ENCODE peak calls at places on chromosome 16, in four cellular contexts. M is IMR-90, P is fibroblast of the aortic adventitia, F is epithelial cell of proximal tubule. O is an unnamed sample.

GRCh38 chr16:55843105-55843395 is 10.2 kb upstream of the CES1 start:
- DNase-seq in M (no peak), P (no peak), F (no peak), O (no peak)

GRCh38 chr16:67024384-67024896 is 4.5 kb upstream of the CBFB start:
- DNase-seq in F (no peak), M (no peak), P (no peak), O (no peak)

GRCh38 chr16:53504665-53505064 is 1.7 kb upstream of the AKTIP start:
- DNase-seq in P (peak; percentile 34), M (peak; percentile 46), F (peak; percentile 62), O (no peak)

GRCh38 chr16:29664133-29664912 is 1.3 kb downstream of the SPN start:
- DNase-seq in M (no peak), F (no peak), P (no peak), O (no peak)

GRCh38 chr16:12994402-12994801 is 93.0 kb downstream of the SHISA9 start:
- DNase-seq in P (no peak), F (no peak), M (no peak), O (no peak)

GRCh38 chr16:46673320-46674013 is 15.5 kb downstream of the VPS35 start:
- DNase-seq in M (peak; percentile 69), F (no peak), P (peak; percentile 71), O (peak; percentile 50)

GRCh38 chr16:53043462-53043861 is 9.2 kb downstream of the CHD9NB start:
- DNase-seq in P (peak; percentile 67), M (no peak), F (no peak), O (peak; percentile 10)

GRCh38 chr16:30350134-30350871 is 4.8 kb downstream of the CD2BP2 start:
- DNase-seq in M (no peak), P (no peak), F (no peak), O (no peak)

GRCh38 chr16:68079616-68080344 is 5.4 kb upstream of the NFATC3 start:
- DNase-seq in F (no peak), P (no peak), M (no peak), O (peak; percentile 14)

GRCh38 chr16:10480151-10480550 is 94.3 kb downstream of the ATF7IP2 start:
- DNase-seq in M (no peak), F (no peak), P (no peak), O (no peak)

GRCh38 chr16:2039286-2040030 is 8.2 kb downstream of the NTHL1 start:
- DNase-seq in M (peak; percentile 93), F (no peak), P (peak; percentile 62), O (peak; percentile 93)

GRCh38 chr16:81604960-81605383 is 160.4 kb downstream of the CMIP start:
- DNase-seq in M (peak; percentile 75), P (peak; percentile 60), F (no peak), O (peak; percentile 50)

GRCh38 chr16:31183432-31184428 is 3.8 kb downstream of the FUS start:
- DNase-seq in M (no peak), P (no peak), F (no peak), O (no peak)

GRCh38 chr16:35102780-35103403 is 1643.5 kb downstream of the TP53TG3F start:
- DNase-seq in M (no peak), F (no peak), P (no peak), O (no peak)

GRCh38 chr16:57266531-57267268 is 17.8 kb downstream of the PLLP start:
- DNase-seq in P (no peak), M (no peak), F (no peak), O (peak; percentile 29)

GRCh38 chr16:4618645-4619418 is 4.1 kb upstream of the UBALD1 start:
- DNase-seq in M (no peak), P (no peak), F (no peak), O (no peak)

GRCh38 chr16:19588661-19589060 is 33.2 kb downstream of the VPS35L start:
- DNase-seq in P (peak; percentile 28), M (no peak), F (no peak), O (no peak)

GRCh38 chr16:67993207-67994036 is 5.9 kb downstream of the DPEP2 start:
- DNase-seq in P (peak; percentile 59), F (no peak), M (peak; percentile 47), O (peak; percentile 50)

GRCh38 chr16:1770328-1771071 is 843 bp downstream of the NME3 start:
- DNase-seq in F (no peak), M (peak; percentile 47), P (peak; percentile 58), O (peak; percentile 69)

GRCh38 chr16:68319185-68319908 is 8.5 kb downstream of the PRMT7 start:
- DNase-seq in M (peak; percentile 7), P (no peak), F (no peak), O (no peak)

GRCh38 chr16:11379420-11379819 is 34.2 kb downstream of the RMI2 start:
- DNase-seq in M (peak; percentile 65), P (peak; percentile 42), F (no peak), O (no peak)

GRCh38 chr16:72858611-72859493 is 189.1 kb downstream of the ZFHX3 start:
- DNase-seq in F (no peak), P (peak; percentile 60), M (peak; percentile 64), O (peak; percentile 75)

GRCh38 chr16:1809281-1809801 is 15.8 kb upstream of the IGFALS start:
- DNase-seq in F (no peak), M (no peak), P (no peak), O (no peak)

GRCh38 chr16:16881771-16882170 is 502.8 kb downstream of the NPIPA7 start:
- DNase-seq in P (no peak), M (no peak), F (no peak), O (no peak)

GRCh38 chr16:89175280-89176146 is 4.0 kb downstream of the CDH15 start:
- DNase-seq in M (no peak), F (no peak), P (peak; percentile 17), O (no peak)

GRCh38 chr16:67663151-67663876 is 2.6 kb downstream of the PARD6A start:
- DNase-seq in P (no peak), F (no peak), M (no peak), O (no peak)

GRCh38 chr16:55056585-55057520 is 126.2 kb downstream of the IRX5 start:
- DNase-seq in M (no peak), P (no peak), F (no peak), O (peak; percentile 2)

GRCh38 chr16:56013962-56014552 is 138.9 kb upstream of the CES5A start:
- DNase-seq in P (peak; percentile 2), M (peak; percentile 12), F (no peak), O (no peak)

GRCh38 chr16:89712476-89712805 is 8.3 kb downstream of the VPS9D1 start:
- DNase-seq in M (peak; percentile 28), F (no peak), P (no peak), O (peak; percentile 17)

GRCh38 chr16:728131-728889 is 1.4 kb downstream of the HAGHL start:
- DNase-seq in M (peak; percentile 78), P (peak; percentile 63), F (no peak), O (peak; percentile 81)
- H3K4me3 ChIP-seq in M (peak overlapping the region; percentile 62), P (peak overlapping the region; percentile 73), F (peak overlapping the region; percentile 81), O (peak overlapping the region; percentile 25)

DNA sequence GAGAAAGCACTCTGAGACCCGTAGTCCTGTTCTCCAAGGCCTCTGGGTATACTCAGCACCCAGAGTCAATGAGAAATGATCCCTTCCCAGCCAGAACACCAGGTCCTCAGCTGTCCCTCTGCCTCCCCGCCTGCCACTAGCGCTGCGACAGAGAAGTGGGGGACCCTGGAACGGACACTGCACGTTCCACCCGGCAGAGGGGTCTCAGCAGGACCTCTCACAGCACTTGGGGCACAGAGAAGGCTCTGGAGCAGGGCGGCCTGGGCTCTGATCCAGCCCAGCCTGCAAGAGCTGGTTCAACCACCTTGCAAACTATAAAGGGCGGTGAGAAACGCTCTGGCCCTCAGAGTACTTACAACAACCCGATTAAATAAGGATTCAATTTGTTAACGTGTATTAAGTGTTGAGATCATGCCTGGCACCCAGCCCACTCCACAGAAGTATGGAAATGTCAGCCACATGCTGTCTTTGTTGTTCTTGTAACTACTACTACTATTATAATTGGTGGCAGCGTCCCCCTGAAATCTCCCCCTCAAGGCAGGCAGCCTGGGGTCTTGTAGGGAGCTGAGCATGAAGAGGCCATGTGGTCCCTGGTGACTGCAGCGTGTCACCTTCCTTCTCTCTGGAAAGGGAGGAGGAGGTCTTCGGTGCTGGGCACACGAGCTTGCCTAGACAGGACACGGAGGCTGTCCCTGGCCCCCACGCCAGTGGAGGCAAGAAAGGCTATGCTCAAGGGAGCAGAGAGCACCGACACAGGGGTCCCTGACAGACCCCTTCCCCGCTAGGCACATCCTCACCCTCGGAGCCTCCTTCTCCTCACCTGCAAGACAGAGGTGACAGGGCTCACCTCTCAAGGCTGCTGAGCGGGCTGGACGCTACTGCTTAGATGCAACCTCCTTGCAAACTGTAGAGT is 2.4 kb downstream of the OSGIN1 start:
- DNase-seq in P (peak; percentile 49), F (no peak), M (peak; percentile 55), O (peak; percentile 52)
- H3K4me3 ChIP-seq in P (no peak overlapping the region), F (no peak overlapping the region), M (no peak overlapping the region), O (no peak overlapping the region)

GRCh38 chr16:75702247-75702646 is 986 bp upstream of the DUXB start:
- DNase-seq in F (no peak), P (no peak), M (no peak), O (no peak)

GRCh38 chr16:75703341-75703740 is 2.1 kb upstream of the DUXB start:
- DNase-seq in M (peak; percentile 15), F (no peak), P (peak; percentile 22), O (peak; percentile 5)

GRCh38 chr16:75697571-75697970 is 3.7 kb downstream of the DUXB start:
- DNase-seq in P (no peak), M (no peak), F (no peak), O (no peak)

GRCh38 chr16:75695708-75696107 is 5.6 kb downstream of the DUXB start:
- DNase-seq in P (peak; percentile 7), M (no peak), F (no peak), O (peak; percentile 10)

DNA sequence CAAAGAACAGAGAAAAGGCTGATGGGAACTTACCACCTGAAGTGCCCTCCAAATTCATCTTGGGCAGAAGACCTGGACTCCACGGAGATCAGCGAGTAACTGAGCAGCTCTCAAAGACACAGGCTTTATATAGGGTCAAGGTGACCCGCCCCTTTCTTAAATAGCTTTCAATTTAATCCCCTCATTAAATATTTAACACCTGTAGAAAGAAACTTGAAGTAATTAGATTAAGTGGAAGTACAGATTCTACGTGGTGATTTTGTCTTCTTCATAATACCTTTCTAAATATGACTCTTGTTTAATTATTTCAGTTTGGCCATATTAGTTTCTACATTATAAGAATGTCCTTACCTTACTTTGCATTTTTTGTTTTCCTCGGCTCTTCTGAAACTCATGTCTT is at the start of gene DUXB:
- DNase-seq in F (no peak), M (no peak), P (no peak), O (no peak)
- H3K4me3 ChIP-seq in F (no peak within 1 kb of the TSS), M (no peak within 1 kb of the TSS), P (no peak within 1 kb of the TSS), O (no peak within 1 kb of the TSS)

DNA sequence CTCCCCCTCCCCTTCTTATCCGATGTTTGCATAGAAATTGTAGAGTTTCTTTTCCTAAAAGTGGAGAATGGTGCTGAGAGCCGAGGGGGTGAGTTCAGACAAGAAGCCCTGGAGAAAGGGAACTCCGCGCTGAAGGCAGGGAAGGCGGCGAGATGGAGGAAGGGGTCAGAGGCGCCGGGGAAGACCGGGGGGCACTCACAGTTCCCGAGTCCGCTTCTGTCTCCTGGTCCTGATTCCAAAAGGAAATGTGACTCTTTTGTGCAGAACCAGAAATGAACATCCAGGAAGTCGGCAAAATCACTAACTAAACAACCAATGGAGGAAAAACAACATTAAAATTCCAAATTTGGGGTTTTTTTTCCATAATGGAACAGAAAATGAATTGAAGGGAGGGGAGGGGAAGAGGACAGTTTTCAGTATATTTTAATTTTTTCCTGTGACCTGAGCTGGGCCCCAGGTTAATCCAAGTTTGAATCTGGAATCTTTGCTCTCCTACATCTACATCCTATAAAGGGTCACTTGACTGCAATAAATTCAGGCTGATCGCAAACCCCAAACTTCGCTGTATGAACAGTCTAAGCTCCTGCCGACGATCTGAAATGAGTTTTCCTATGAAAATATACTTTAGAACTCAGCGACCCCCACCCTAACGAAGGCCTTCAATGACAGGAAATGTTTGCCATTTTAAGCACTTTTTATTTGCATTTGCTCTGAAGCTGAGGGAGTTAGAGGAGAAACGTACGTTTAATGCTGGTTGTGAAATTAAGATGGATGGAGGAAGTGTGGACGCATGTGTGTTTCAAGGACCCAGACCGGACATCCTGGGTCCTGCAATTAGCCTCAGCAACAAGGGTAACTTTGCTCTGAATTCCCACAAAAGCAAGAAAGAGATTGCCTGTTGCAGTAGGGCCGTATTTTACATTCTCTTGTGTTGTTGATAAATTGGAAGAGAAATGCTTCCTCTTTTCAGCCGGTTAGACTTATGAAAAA is 252.2 kb downstream of the C16orf95 start:
- DNase-seq in M (no peak), F (no peak), P (no peak), O (no peak)
- H3K4me3 ChIP-seq in M (no peak overlapping the region), F (no peak overlapping the region), P (no peak overlapping the region), O (no peak overlapping the region)